ENCODE peak calls at places on chromosomes 4 and X, in five cellular contexts. A, J, I, H and P are unnamed samples.
A peak's percentile ranks its signal among the peaks of the same experiment; 100 is the strongest.

GRCh38 chr4:93416337-93417102 is 412.0 kb upstream of the ATOH1 start:
- DNase-seq in A (no peak), H (no peak), I (peak; percentile 49), J (no peak), P (no peak)

GRCh38 chr4:78776729-78777555 is 792 bp downstream of the BMP2K start:
- DNase-seq in A (no peak), I (peak; percentile 71), H (no peak), J (no peak), P (no peak)

GRCh38 chr4:4490041-4490440 is 51.8 kb downstream of the STX18 start:
- DNase-seq in I (peak; percentile 39), J (no peak), A (no peak), H (no peak), P (no peak)

GRCh38 chrX:36534900-36535299 is 473.3 kb upstream of the FAM47C start:
- DNase-seq in I (no peak), J (no peak), H (no peak), A (no peak), P (no peak)

GRCh38 chr4:165464813-165465381 is 86.1 kb downstream of the CPE start:
- DNase-seq in A (no peak), H (no peak), J (no peak), I (peak; percentile 48), P (no peak)

GRCh38 chrX:132685276-132685675 is 196.4 kb upstream of the MBNL3 start:
- DNase-seq in H (no peak), J (no peak), A (no peak), I (no peak), P (no peak)

GRCh38 chrX:20454117-20454516 is 187.4 kb upstream of the RPS6KA3 start:
- DNase-seq in H (no peak), I (peak; percentile 25), J (no peak), A (no peak), P (no peak)

GRCh38 chr4:122224348-122224747 is 72.2 kb downstream of the BLTP1 start:
- DNase-seq in H (no peak), A (no peak), J (no peak), I (peak; percentile 22), P (no peak)

GRCh38 chrX:11702965-11703631 is 37.4 kb upstream of the ARHGAP6 start:
- DNase-seq in I (no peak), A (no peak), H (no peak), J (no peak), P (no peak)

GRCh38 chrX:107712231-107713204 is 63.1 kb downstream of the TSC22D3 start:
- DNase-seq in A (no peak), I (peak; percentile 21), J (no peak), H (no peak), P (no peak)
- TF ChIP-seq POLR2A in A (peak; percentile 38), I (peak; percentile 73), J (no peak), H (peak; percentile 56), P (peak; percentile 41)

GRCh38 chrX:130902783-130903613 is at the start of gene ENOX2:
- DNase-seq in H (peak; percentile 83), I (peak; percentile 96), J (peak; percentile 92), A (peak; percentile 88), P (peak; percentile 67)
- TF ChIP-seq POLR2A in H (peak; percentile 39), I (peak; percentile 85), J (peak; percentile 85), A (peak; percentile 64), P (no peak)

GRCh38 chrX:17707731-17708130 is 29.6 kb upstream of the SCML1 start:
- DNase-seq in H (no peak), I (no peak), J (no peak), A (no peak), P (no peak)

GRCh38 chrX:17718649-17719165 is 18.6 kb upstream of the SCML1 start:
- DNase-seq in I (no peak), A (no peak), J (no peak), H (no peak), P (no peak)

GRCh38 chrX:17710836-17711235 is 26.5 kb upstream of the SCML1 start:
- DNase-seq in H (no peak), A (no peak), I (peak; percentile 5), J (no peak), P (no peak)

GRCh38 chrX:17713288-17713687 is 24.0 kb upstream of the SCML1 start:
- DNase-seq in I (no peak), A (no peak), J (no peak), H (no peak), P (no peak)
- TF ChIP-seq POLR2A in I (no peak), A (no peak), J (no peak), H (no peak), P (no peak)

GRCh38 chr4:141870152-141870551 is 233.8 kb downstream of the IL15 start:
- DNase-seq in A (no peak), J (no peak), H (no peak), I (no peak), P (no peak)
- TF ChIP-seq POLR2A in A (no peak), J (no peak), H (no peak), I (no peak), P (no peak)

GRCh38 chr4:2761035-2761923 is 5.1 kb upstream of the TNIP2 start:
- DNase-seq in H (peak; percentile 66), I (no peak), J (no peak), A (peak; percentile 28), P (no peak)
- TF ChIP-seq POLR2A in H (no peak), I (no peak), J (no peak), A (no peak), P (no peak)